ENCODE peak calls at places on chromosome 12, in seven cellular contexts. One of them, this sample, is unnamed.

GRCh38 chr12:44589697-44590096 is 286.4 kb downstream of the NELL2 start:
- DNase-seq in dorsolateral prefrontal cortex: no peak
- DNase-seq in activated naive CD4-positive, alpha-beta T cell treated with anti-CD3 and anti-CD28 coated beads, Interleukin-2, amount 50 U/mL, for 16 hours: no peak
- DNase-seq in tibial artery: no peak
- DNase-seq in CD14-positive monocyte: no peak
- DNase-seq in neural crest cell: no peak
- DNase-seq in left ventricle myocardium superior: no peak
- DNase-seq in this sample: no peak

GRCh38 chr12:47088021-47088944 is 8.5 kb upstream of the AMIGO2 start:
- DNase-seq in CD14-positive monocyte: no peak
- DNase-seq in activated naive CD4-positive, alpha-beta T cell treated with anti-CD3 and anti-CD28 coated beads, Interleukin-2, amount 50 U/mL, for 16 hours: no peak
- DNase-seq in tibial artery: no peak
- DNase-seq in left ventricle myocardium superior: no peak
- DNase-seq in dorsolateral prefrontal cortex: no peak
- DNase-seq in neural crest cell: no peak
- DNase-seq in this sample: no peak

GRCh38 chr12:48525332-48525731 is at the start of gene OR8S1:
- DNase-seq in neural crest cell: no peak
- DNase-seq in left ventricle myocardium superior: no peak
- DNase-seq in dorsolateral prefrontal cortex: no peak
- DNase-seq in CD14-positive monocyte: no peak
- DNase-seq in tibial artery: no peak
- DNase-seq in activated naive CD4-positive, alpha-beta T cell treated with anti-CD3 and anti-CD28 coated beads, Interleukin-2, amount 50 U/mL, for 16 hours: no peak
- DNase-seq in this sample: no peak

GRCh38 chr12:102735104-102735503 is 181.9 kb downstream of the PAH start:
- DNase-seq in dorsolateral prefrontal cortex: no peak
- DNase-seq in left ventricle myocardium superior: no peak
- DNase-seq in tibial artery: no peak
- DNase-seq in neural crest cell: no peak
- DNase-seq in CD14-positive monocyte: no peak
- DNase-seq in activated naive CD4-positive, alpha-beta T cell treated with anti-CD3 and anti-CD28 coated beads, Interleukin-2, amount 50 U/mL, for 16 hours: no peak
- DNase-seq in this sample: no peak

GRCh38 chr12:65232490-65233077 is 45.9 kb upstream of the MSRB3 start:
- DNase-seq in left ventricle myocardium superior: no peak
- DNase-seq in neural crest cell: no peak
- DNase-seq in dorsolateral prefrontal cortex: no peak
- DNase-seq in activated naive CD4-positive, alpha-beta T cell treated with anti-CD3 and anti-CD28 coated beads, Interleukin-2, amount 50 U/mL, for 16 hours: no peak
- DNase-seq in tibial artery: no peak
- DNase-seq in CD14-positive monocyte: no peak
- DNase-seq in this sample: no peak

GRCh38 chr12:3097186-3097804 is 20.1 kb downstream of the TSPAN9 start:
- DNase-seq in tibial artery: peak; percentile 95
- DNase-seq in left ventricle myocardium superior: peak; percentile 82
- DNase-seq in dorsolateral prefrontal cortex: no peak
- DNase-seq in activated naive CD4-positive, alpha-beta T cell treated with anti-CD3 and anti-CD28 coated beads, Interleukin-2, amount 50 U/mL, for 16 hours: no peak
- DNase-seq in neural crest cell: no peak
- DNase-seq in CD14-positive monocyte: no peak
- DNase-seq in this sample: peak; percentile 69

GRCh38 chr12:93062100-93062419 is 133.0 kb upstream of the EEA1 start:
- DNase-seq in tibial artery: no peak
- DNase-seq in neural crest cell: no peak
- DNase-seq in left ventricle myocardium superior: no peak
- DNase-seq in CD14-positive monocyte: no peak
- DNase-seq in activated naive CD4-positive, alpha-beta T cell treated with anti-CD3 and anti-CD28 coated beads, Interleukin-2, amount 50 U/mL, for 16 hours: no peak
- DNase-seq in dorsolateral prefrontal cortex: no peak
- DNase-seq in this sample: no peak

GRCh38 chr12:54294152-54294913 is 6.5 kb downstream of the NFE2 start:
- DNase-seq in activated naive CD4-positive, alpha-beta T cell treated with anti-CD3 and anti-CD28 coated beads, Interleukin-2, amount 50 U/mL, for 16 hours: peak; percentile 58
- DNase-seq in left ventricle myocardium superior: peak; percentile 55
- DNase-seq in CD14-positive monocyte: peak; percentile 75
- DNase-seq in tibial artery: no peak
- DNase-seq in neural crest cell: peak; percentile 44
- DNase-seq in dorsolateral prefrontal cortex: peak; percentile 52
- DNase-seq in this sample: peak; percentile 70

This sample was measured in lung.